ENCODE peak calls at places on chromosomes 11 and 22, in nine cellular contexts. Z is ovary, M is A549, N is transverse colon, F is tibial nerve, H is esophagus muscularis mucosa, T is K562, E is H1, L is SK-N-SH. K is an unnamed sample.

GRCh38 chr11:95566151-95566670 is 223.4 kb downstream of the FAM76B start:
- DNase-seq in E (no peak), T (peak; percentile 24), M (no peak), F (no peak), N (no peak), L (no peak), Z (no peak), H (no peak), K (no peak)

GRCh38 chr11:60457576-60457975 is 1.9 kb downstream of the MS4A1 start:
- DNase-seq in Z (no peak), L (no peak), N (no peak), F (no peak), E (no peak), H (no peak), M (no peak), T (no peak), K (no peak)

GRCh38 chr11:75635009-75635909 is 33.6 kb downstream of the MAP6 start:
- DNase-seq in N (no peak), T (peak; percentile 18), L (no peak), H (peak; percentile 87), Z (peak; percentile 48), E (no peak), M (no peak), F (no peak), K (no peak)

GRCh38 chr11:123475478-123475877 is 45.4 kb downstream of the GRAMD1B start:
- DNase-seq in L (peak; percentile 26), T (peak; percentile 10), Z (no peak), N (no peak), M (peak; percentile 58), E (no peak), F (no peak), H (no peak), K (no peak)

GRCh38 chr11:123519055-123519796 is 89.2 kb downstream of the GRAMD1B start:
- DNase-seq in M (no peak), F (no peak), L (peak; percentile 55), N (no peak), T (no peak), Z (peak; percentile 45), H (no peak), E (peak; percentile 52), K (no peak)

GRCh38 chr11:59777104-59777503 is 21.9 kb downstream of the STX3 start:
- DNase-seq in E (no peak), M (no peak), H (no peak), L (no peak), T (no peak), N (no peak), F (no peak), Z (no peak), K (no peak)

GRCh38 chr11:80441821-80442220 is 1001.0 kb upstream of the TENM4 start:
- DNase-seq in E (no peak), T (no peak), M (no peak), Z (no peak), N (no peak), H (no peak), L (no peak), F (no peak), K (no peak)

GRCh38 chr11:61023086-61024035 is 51.9 kb downstream of the CD6 start:
- DNase-seq in M (no peak), L (no peak), E (no peak), F (no peak), T (no peak), H (no peak), Z (no peak), N (peak; percentile 25), K (peak; percentile 69)

GRCh38 chr11:73249858-73250773 is 22.0 kb upstream of the P2RY6 start:
- DNase-seq in L (no peak), N (peak; percentile 6), M (no peak), Z (peak; percentile 17), F (no peak), T (no peak), E (no peak), H (no peak), K (no peak)

GRCh38 chr22:31584804-31585160 is 77.2 kb downstream of the PISD start:
- DNase-seq in T (no peak), E (no peak), Z (no peak), M (no peak), F (no peak), L (no peak), N (no peak), H (no peak), K (no peak)

GRCh38 chr11:66904561-66904960 is 47.7 kb downstream of the LRFN4 start:
- DNase-seq in N (no peak), L (peak; percentile 7), H (no peak), T (no peak), F (no peak), Z (no peak), E (no peak), M (no peak), K (no peak)

GRCh38 chr11:9315078-9315688 is 790 bp upstream of the TMEM41B start:
- DNase-seq in M (no peak), H (no peak), E (no peak), T (peak; percentile 69), N (peak; percentile 11), Z (peak; percentile 40), F (no peak), L (no peak), K (no peak)

GRCh38 chr11:70323811-70324210 is 53.3 kb downstream of the PPFIA1 start:
- DNase-seq in M (no peak), L (no peak), F (no peak), H (no peak), E (no peak), T (no peak), N (no peak), Z (no peak), K (no peak)

GRCh38 chr11:70675697-70676374 is 277.5 kb downstream of the CTTN start:
- DNase-seq in F (no peak), H (no peak), L (no peak), Z (no peak), N (peak; percentile 60), M (peak; percentile 11), T (peak; percentile 29), E (no peak), K (no peak)

GRCh38 chr11:44716256-44716655 is 10.5 kb upstream of the TSPAN18 start:
- DNase-seq in F (no peak), Z (no peak), N (no peak), M (no peak), T (no peak), H (no peak), E (no peak), L (no peak), K (no peak)

GRCh38 chr11:28794405-28794804 is 686.2 kb downstream of the METTL15 start:
- DNase-seq in N (no peak), E (no peak), F (no peak), L (no peak), H (no peak), M (no peak), Z (no peak), T (no peak), K (no peak)

DNA sequence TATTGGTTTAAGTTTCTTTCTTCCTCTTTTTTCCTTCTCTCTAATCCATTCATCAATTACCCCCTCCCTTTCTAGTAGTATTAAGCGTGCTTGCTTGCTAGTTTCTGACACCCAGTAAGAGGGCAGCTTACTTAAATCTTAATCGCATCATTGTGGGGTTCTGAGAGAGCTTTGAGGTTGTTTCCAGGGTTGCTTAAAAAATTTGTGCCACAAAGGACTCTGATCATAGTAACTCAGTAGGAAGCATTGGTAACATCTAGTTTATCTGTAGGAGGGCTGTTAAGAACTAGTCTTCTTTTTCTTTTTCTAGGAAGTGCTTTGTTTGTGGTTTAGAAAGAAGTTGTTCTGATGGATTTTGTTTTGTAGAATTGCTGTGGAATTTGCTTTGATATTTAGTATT is 45.3 kb downstream of the TMEM135 start:
- DNase-seq in N (no peak), T (no peak), Z (no peak), L (no peak), M (no peak), E (no peak), F (no peak), H (no peak), K (no peak)
- TF ChIP-seq EP300 in N (no peak), T (no peak), Z (no peak), L (no peak), M (no peak), E (no peak), F (no peak), H (no peak), K (no peak)

GRCh38 chr11:7591992-7592391 is 78.2 kb downstream of the PPFIBP2 start:
- DNase-seq in H (no peak), Z (no peak), T (no peak), F (no peak), E (no peak), M (no peak), N (no peak), L (no peak), K (no peak)

GRCh38 chr11:7592706-7593105 is 78.9 kb downstream of the PPFIBP2 start:
- DNase-seq in Z (no peak), M (no peak), L (no peak), N (no peak), F (no peak), T (no peak), H (no peak), E (no peak), K (peak; percentile 60)

GRCh38 chr11:7589861-7590260 is 76.1 kb downstream of the PPFIBP2 start:
- DNase-seq in Z (no peak), M (no peak), E (no peak), T (no peak), H (no peak), N (no peak), F (no peak), L (no peak), K (no peak)

GRCh38 chr11:7590529-7590928 is 76.7 kb downstream of the PPFIBP2 start:
- DNase-seq in M (no peak), L (no peak), T (no peak), H (no peak), Z (no peak), F (no peak), E (no peak), N (no peak), K (no peak)

GRCh38 chr11:7591107-7591894 is 77.5 kb downstream of the PPFIBP2 start:
- DNase-seq in L (no peak), M (no peak), E (no peak), F (no peak), Z (no peak), H (no peak), T (no peak), N (no peak), K (no peak)
- TF ChIP-seq EP300 in L (no peak), M (no peak), E (no peak), F (no peak), Z (no peak), H (no peak), T (no peak), N (no peak), K (no peak)

DNA sequence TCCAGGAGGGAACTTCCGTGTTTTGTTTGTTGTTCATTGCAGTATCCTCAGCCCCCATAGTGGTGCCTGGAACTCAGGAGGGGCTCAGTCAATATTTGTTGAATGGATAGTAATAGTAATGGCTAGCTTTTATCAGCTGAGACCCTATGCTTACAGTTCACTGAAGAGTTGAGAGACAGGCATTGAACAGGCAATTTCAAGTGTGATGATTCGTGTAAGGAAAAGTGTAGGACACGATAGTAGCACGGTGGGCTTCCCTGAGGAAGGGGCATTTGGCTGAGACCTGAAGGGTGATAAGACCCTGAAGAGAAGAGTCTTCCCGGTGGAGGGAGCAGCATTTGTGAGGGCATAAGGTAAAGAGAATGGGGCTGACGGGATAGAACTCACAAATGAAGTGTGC is 159.3 kb downstream of the COMMD9 start:
- DNase-seq in H (no peak), T (no peak), F (no peak), N (no peak), E (no peak), L (no peak), M (no peak), Z (no peak), K (no peak)
- TF ChIP-seq EP300 in H (no peak), T (no peak), F (no peak), N (no peak), E (no peak), L (no peak), M (no peak), Z (no peak), K (no peak)

GRCh38 chr11:36360318-36360717 is 64.2 kb downstream of the PRR5L start:
- DNase-seq in H (no peak), M (no peak), F (no peak), Z (no peak), N (no peak), L (no peak), T (no peak), E (no peak), K (no peak)
- TF ChIP-seq EP300 in H (no peak), M (no peak), F (no peak), Z (no peak), N (no peak), L (no peak), T (no peak), E (no peak), K (no peak)